ENCODE peak calls at places on chromosomes 5 and 9, in nine cellular contexts. N is NCI-H2081, X is fibroblast of the conjunctiva, G is psoas muscle, B is left cardiac atrium, F is breast epithelium, L is cerebellum, U is T follicular helper cell, E is cardiac septum. K is an unnamed sample.

GRCh38 chr5:72369301-72370079 is 49.3 kb downstream of the PTCD2 start:
- DNase-seq in F (no peak), B (no peak), X (no peak), U (no peak), E (no peak), N (no peak), L (no peak), G (no peak), K (no peak)

GRCh38 chr5:94830520-94830919 is 212.1 kb downstream of the SLF1 start:
- DNase-seq in U (no peak), E (no peak), L (no peak), F (no peak), X (no peak), N (no peak), B (no peak), G (no peak), K (no peak)

GRCh38 chr9:105154723-105155191 is 89.7 kb upstream of the SLC44A1 start:
- DNase-seq in X (peak; percentile 16), N (no peak), G (no peak), B (no peak), F (no peak), U (no peak), L (no peak), E (no peak), K (no peak)

GRCh38 chr9:128702949-128703615 is 779 bp downstream of the PKN3 start:
- DNase-seq in F (no peak), U (no peak), N (no peak), X (no peak), G (peak; percentile 48), L (peak; percentile 35), E (no peak), B (peak; percentile 79), K (no peak)

GRCh38 chr5:168086104-168086610 is 205.3 kb upstream of the WWC1 start:
- DNase-seq in B (no peak), G (no peak), L (no peak), U (no peak), E (no peak), N (peak; percentile 6), X (no peak), F (no peak), K (no peak)

GRCh38 chr9:19965336-19965735 is 176.5 kb upstream of the SLC24A2 start:
- DNase-seq in G (no peak), X (no peak), L (no peak), B (no peak), F (no peak), N (no peak), E (no peak), U (no peak), K (no peak)

GRCh38 chr9:117368684-117369230 is 46.1 kb downstream of the ASTN2 start:
- DNase-seq in N (no peak), B (no peak), X (no peak), U (no peak), G (no peak), E (no peak), F (no peak), L (no peak), K (no peak)

GRCh38 chr5:79845448-79846197 is 145.4 kb downstream of the MTX3 start:
- DNase-seq in E (no peak), B (no peak), N (no peak), L (no peak), X (peak; percentile 69), F (no peak), U (no peak), G (no peak), K (no peak)

GRCh38 chr9:121286973-121287721 is 19.2 kb downstream of the GSN start:
- DNase-seq in F (peak; percentile 91), N (peak; percentile 57), G (peak; percentile 84), E (peak; percentile 93), B (peak; percentile 88), L (no peak), U (no peak), X (peak; percentile 88), K (peak; percentile 96)

GRCh38 chr5:1801954-1802295 is 718 bp downstream of the NDUFS6 start:
- DNase-seq in B (no peak), U (no peak), L (peak; percentile 8), N (no peak), F (peak; percentile 37), G (no peak), E (no peak), X (no peak), K (no peak)

GRCh38 chr5:86500947-86501346 is 116.8 kb upstream of the COX7C start:
- DNase-seq in L (no peak), F (no peak), N (no peak), G (no peak), X (no peak), U (no peak), E (no peak), B (no peak), K (no peak)

GRCh38 chr9:115152281-115152680 is 34.3 kb upstream of the TNC start:
- DNase-seq in F (no peak), X (no peak), L (no peak), N (no peak), E (no peak), G (no peak), U (no peak), B (no peak), K (no peak)

GRCh38 chr5:93279292-93279974 is 301.6 kb downstream of the NR2F1-AS1 start:
- DNase-seq in G (no peak), E (no peak), L (no peak), X (no peak), U (no peak), F (no peak), B (no peak), N (no peak), K (no peak)

K was measured in smooth muscle cell of the brain vasculature.